ENCODE peak calls at places on chromosomes 3 and 15, in nine cellular contexts. X is activated gamma-delta T cell treated with Interleukin-2 at 50 U/mL for 16 hours, B is GM04504, V is hypothalamus, L is AG09319, Q is kidney epithelial cell, H is fibroblast of the conjunctiva, D is COR-L47, A is iPS DF 19.7. N is an unnamed sample.

GRCh38 chr3:170321326-170322034 is 36.0 kb upstream of the SKIL start:
- DNase-seq in Q (no peak), A (no peak), B (no peak), L (no peak), X (no peak), H (no peak), V (no peak), D (no peak), N (no peak)

GRCh38 chr15:48834756-48835155 is 23.9 kb upstream of the CEP152 start:
- DNase-seq in A (no peak), H (no peak), B (no peak), V (no peak), X (no peak), Q (no peak), L (no peak), D (no peak), N (no peak)

GRCh38 chr3:46900007-46900292 is 22.4 kb downstream of the PTH1R start:
- DNase-seq in X (no peak), Q (no peak), D (peak), V (no peak), L (no peak), B (no peak), A (no peak), H (no peak), N (no peak)

GRCh38 chr3:30161370-30161769 is 445.0 kb upstream of the TGFBR2 start:
- DNase-seq in L (peak), H (peak), V (no peak), X (no peak), B (peak), Q (no peak), D (no peak), A (no peak), N (no peak)

GRCh38 chr15:25824618-25825017 is 38.5 kb downstream of the ATP10A start:
- DNase-seq in V (no peak), X (no peak), H (no peak), Q (no peak), A (no peak), B (no peak), D (no peak), L (no peak), N (no peak)

GRCh38 chr3:194637541-194638400 is 4.6 kb upstream of the TMEM44 start:
- DNase-seq in D (no peak), Q (no peak), H (no peak), V (no peak), A (no peak), X (no peak), L (no peak), B (no peak), N (no peak)

GRCh38 chr3:146164951-146165350 is 4.0 kb upstream of the PLOD2 start:
- DNase-seq in Q (no peak), H (no peak), V (no peak), B (no peak), X (no peak), L (no peak), A (no peak), D (no peak), N (no peak)

GRCh38 chr3:70000028-70000410 is 486 bp downstream of the SAMMSON start:
- DNase-seq in B (no peak), V (no peak), L (no peak), D (no peak), A (no peak), Q (no peak), H (no peak), X (no peak), N (no peak)

GRCh38 chr3:194080913-194081800 is 54.8 kb upstream of the HES1 start:
- DNase-seq in D (no peak), A (no peak), Q (no peak), B (no peak), H (no peak), V (no peak), L (no peak), X (no peak), N (no peak)

GRCh38 chr3:60269377-60269776 is 981.9 kb downstream of the FHIT start:
- DNase-seq in X (no peak), D (no peak), H (no peak), A (no peak), L (no peak), Q (no peak), V (no peak), B (no peak), N (no peak)

GRCh38 chr15:71079208-71080044 is 35.8 kb upstream of the THSD4 start:
- DNase-seq in B (peak), V (no peak), L (peak), H (no peak), D (no peak), Q (peak), X (no peak), A (no peak), N (no peak)

GRCh38 chr15:63246691-63247464 is 30.5 kb upstream of the APH1B start:
- DNase-seq in Q (no peak), V (no peak), A (no peak), L (peak), X (no peak), H (peak), D (no peak), B (peak), N (no peak)

GRCh38 chr3:195867631-195868335 is 40.6 kb downstream of the TNK2 start:
- DNase-seq in V (no peak), D (no peak), A (no peak), L (no peak), X (no peak), H (no peak), Q (no peak), B (no peak), N (no peak)

GRCh38 chr15:56496635-56497034 is 31.7 kb upstream of the MNS1 start:
- DNase-seq in Q (peak), D (peak), X (no peak), V (no peak), H (peak), L (peak), A (no peak), B (peak), N (no peak)